ENCODE peak calls at places on chromosomes 12 and 14, in nine cellular contexts. F is left colon; V is astrocyte of the spinal cord; H is hepatic stellate cell; E is effector CD4-positive, alpha-beta T cell; Q is activated gamma-delta T cell; A is Calu3; M is Daoy; X is EL. P is an unnamed sample.

GRCh38 chr14:52078093-52078492 is 9.2 kb upstream of the NID2 start:
- DNase-seq in V (no peak), Q (no peak), E (no peak), H (no peak), A (no peak), M (peak), X (peak), F (no peak), P (no peak)

GRCh38 chr12:78185109-78185508 is 354.4 kb downstream of the NAV3 start:
- DNase-seq in Q (no peak), X (peak), E (no peak), F (no peak), H (no peak), V (peak), M (no peak), A (no peak), P (no peak)

GRCh38 chr14:105437723-105438500 is 18.3 kb downstream of the MTA1 start:
- DNase-seq in F (no peak), M (no peak), X (no peak), V (no peak), E (no peak), H (no peak), Q (no peak), A (no peak), P (no peak)

GRCh38 chr12:128073937-128074336 is 193.0 kb upstream of the TMEM132C start:
- DNase-seq in V (no peak), M (no peak), Q (no peak), F (no peak), H (no peak), A (no peak), X (no peak), E (no peak), P (no peak)

GRCh38 chr12:78898416-78898815 is 33.8 kb downstream of the SYT1 start:
- DNase-seq in E (no peak), V (peak), M (no peak), A (no peak), H (no peak), X (no peak), F (no peak), Q (no peak), P (no peak)

GRCh38 chr12:121115530-121115929 is 17.1 kb upstream of the P2RX7 start:
- DNase-seq in Q (no peak), A (no peak), H (no peak), M (no peak), F (no peak), X (no peak), E (no peak), V (no peak), P (no peak)

GRCh38 chr12:51349026-51349425 is 2.5 kb upstream of the CELA1 start:
- DNase-seq in V (no peak), X (peak), H (no peak), Q (no peak), E (no peak), A (no peak), M (no peak), F (no peak), P (no peak)

GRCh38 chr12:112167728-112168525 is 42.6 kb downstream of the TRAFD1 start:
- DNase-seq in Q (no peak), H (no peak), M (no peak), E (no peak), V (no peak), A (no peak), F (no peak), X (no peak), P (no peak)

GRCh38 chr12:89225808-89226368 is 126.4 kb downstream of the DUSP6 start:
- DNase-seq in V (peak), F (peak), M (peak), Q (no peak), X (peak), A (peak), H (peak), E (no peak), P (peak)

GRCh38 chr14:34501004-34501580 is 38.4 kb downstream of the EAPP start:
- DNase-seq in Q (no peak), V (peak), F (no peak), H (no peak), E (no peak), M (peak), A (no peak), X (no peak), P (no peak)

GRCh38 chr12:5442251-5443006 is 10.5 kb downstream of the NTF3 start:
- DNase-seq in H (peak), F (no peak), Q (no peak), E (no peak), X (peak), V (peak), A (no peak), M (peak), P (no peak)

GRCh38 chr12:96240251-96240650 is 46.1 kb downstream of the ELK3 start:
- DNase-seq in H (no peak), A (no peak), V (no peak), E (no peak), M (no peak), X (no peak), Q (no peak), F (no peak), P (no peak)

GRCh38 chr14:93742761-93743160 is 45.5 kb downstream of the PRIMA1 start:
- DNase-seq in F (no peak), H (no peak), X (no peak), M (no peak), V (no peak), E (no peak), A (no peak), Q (no peak), P (no peak)

GRCh38 chr14:82951171-82951570 is 1417.5 kb upstream of the SEL1L start:
- DNase-seq in H (no peak), V (no peak), X (no peak), A (no peak), M (no peak), E (no peak), F (no peak), Q (no peak), P (no peak)

GRCh38 chr14:63747836-63748235 is 20.0 kb upstream of the SGPP1 start:
- DNase-seq in H (no peak), M (no peak), V (no peak), X (no peak), A (no peak), E (no peak), Q (no peak), F (no peak), P (no peak)

GRCh38 chr12:4251228-4251891 is 22.2 kb upstream of the CCND2 start:
- DNase-seq in F (no peak), V (no peak), A (no peak), M (no peak), Q (no peak), H (no peak), E (no peak), X (no peak), P (peak)

GRCh38 chr12:87196329-87196728 is 832.9 kb downstream of the C12orf50 start:
- DNase-seq in M (no peak), F (no peak), Q (no peak), A (no peak), E (no peak), V (no peak), H (no peak), X (no peak), P (no peak)

GRCh38 chr12:77724367-77724957 is 106.2 kb upstream of the NAV3 start:
- DNase-seq in V (peak), X (peak), Q (no peak), F (no peak), M (peak), E (no peak), A (peak), H (no peak), P (no peak)

GRCh38 chr14:72643317-72643801 is 250.5 kb downstream of the DPF3 start:
- DNase-seq in H (peak), X (peak), V (peak), M (peak), F (no peak), E (no peak), Q (no peak), A (peak), P (no peak)

GRCh38 chr14:88695873-88696272 is 96.9 kb downstream of the EML5 start:
- DNase-seq in H (no peak), A (no peak), F (no peak), Q (no peak), X (peak), E (no peak), M (no peak), V (peak), P (no peak)

GRCh38 chr12:67237231-67237630 is 31.9 kb upstream of the CAND1 start:
- DNase-seq in A (peak), M (no peak), E (no peak), H (no peak), F (no peak), X (no peak), V (no peak), Q (no peak), P (no peak)

GRCh38 chr12:121454921-121455320 is 55.0 kb downstream of the RNF34 start:
- DNase-seq in F (no peak), M (no peak), X (no peak), A (no peak), H (no peak), E (no peak), V (no peak), Q (no peak), P (no peak)

GRCh38 chr12:130214686-130215370 is 52.6 kb downstream of the FZD10 start:
- DNase-seq in V (no peak), Q (no peak), H (no peak), F (no peak), A (no peak), M (peak), E (no peak), X (no peak), P (no peak)

GRCh38 chr12:26789731-26790644 is 43.0 kb downstream of the ITPR2 start:
- DNase-seq in A (no peak), H (peak), Q (no peak), X (peak), F (peak), E (no peak), V (peak), M (peak), P (no peak)

GRCh38 chr12:115623764-115624334 is 653.6 kb downstream of the MED13L start:
- DNase-seq in A (no peak), F (no peak), Q (no peak), X (no peak), E (no peak), M (no peak), H (no peak), V (no peak), P (no peak)

GRCh38 chr14:58740584-58740983 is 102.8 kb downstream of the DACT1 start:
- DNase-seq in V (no peak), A (no peak), H (no peak), X (no peak), M (no peak), F (no peak), Q (no peak), E (no peak), P (no peak)

GRCh38 chr14:60649815-60650381 is 621 bp upstream of the SIX1 start:
- DNase-seq in H (no peak), V (peak), E (no peak), M (peak), F (no peak), A (no peak), Q (no peak), X (peak), P (no peak)

GRCh38 chr12:29278673-29279420 is 102.1 kb downstream of the ERGIC2 start:
- DNase-seq in A (no peak), M (no peak), H (peak), F (no peak), X (peak), Q (no peak), E (no peak), V (no peak), P (no peak)

GRCh38 chr12:105170139-105170538 is 62.6 kb downstream of the WASHC4 start:
- DNase-seq in E (no peak), X (no peak), F (no peak), Q (no peak), A (no peak), M (no peak), H (no peak), V (no peak), P (no peak)

GRCh38 chr14:71703477-71703876 is 228.8 kb upstream of the RGS6 start:
- DNase-seq in V (peak), X (no peak), Q (no peak), E (no peak), A (no peak), H (no peak), F (no peak), M (no peak), P (no peak)

GRCh38 chr14:94904636-94905035 is 134.7 kb upstream of the GSC start:
- DNase-seq in M (peak), Q (no peak), E (no peak), V (peak), F (no peak), X (peak), A (no peak), H (peak), P (no peak)

GRCh38 chr12:111409403-111410228 is 3.9 kb downstream of the SH2B3 start:
- DNase-seq in V (peak), X (peak), M (peak), F (peak), A (peak), Q (peak), H (peak), E (no peak), P (no peak)

GRCh38 chr14:95309261-95310051 is 10.3 kb downstream of the CLMN start:
- DNase-seq in F (no peak), X (no peak), V (no peak), A (no peak), M (no peak), E (no peak), Q (no peak), H (no peak), P (no peak)

GRCh38 chr14:90053044-90053443 is 8.8 kb upstream of the KCNK13 start:
- DNase-seq in F (no peak), V (no peak), E (no peak), M (no peak), Q (no peak), X (no peak), H (no peak), A (no peak), P (no peak)

GRCh38 chr12:66119229-66119869 is 11.2 kb downstream of the LLPH start:
- DNase-seq in V (no peak), M (no peak), E (no peak), X (no peak), H (no peak), F (no peak), A (no peak), Q (no peak), P (no peak)

GRCh38 chr14:23572841-23573240 is 5.2 kb upstream of the AP1G2 start:
- DNase-seq in E (no peak), H (no peak), X (no peak), A (no peak), V (no peak), F (no peak), M (no peak), Q (no peak), P (no peak)

GRCh38 chr14:75985618-75986438 is at the start of gene IFT43:
- DNase-seq in M (peak), X (peak), E (peak), V (peak), F (peak), H (peak), Q (peak), A (peak), P (peak)

GRCh38 chr14:89288114-89288513 is 128.9 kb downstream of the FOXN3 start:
- DNase-seq in V (no peak), F (no peak), M (peak), X (no peak), Q (no peak), E (no peak), H (no peak), A (no peak), P (no peak)

GRCh38 chr12:51592034-51592705 is 1.1 kb downstream of the SCN8A start:
- DNase-seq in Q (no peak), H (peak), F (no peak), X (peak), V (peak), M (peak), E (no peak), A (no peak), P (no peak)

GRCh38 chr14:31286456-31287293 is 79.1 kb upstream of the HECTD1 start:
- DNase-seq in Q (no peak), H (no peak), V (no peak), X (no peak), M (no peak), F (no peak), E (no peak), A (no peak), P (peak)

P was measured in T-helper 1 cell.